ENCODE peak calls at places on chromosome X, in seven cellular contexts. F, M, O, G, V, I and A are unnamed samples.

GRCh38 chrX:133414399-133415275 is 652 bp downstream of the GPC4 start:
- DNase-seq in V (no peak), O (peak; percentile 8), I (no peak), F (peak; percentile 17), G (no peak), M (no peak), A (no peak)

GRCh38 chrX:123818243-123818642 is 41.6 kb upstream of the XIAP start:
- DNase-seq in M (peak; percentile 84), V (no peak), I (no peak), F (peak; percentile 89), G (no peak), O (no peak), A (peak; percentile 72)

GRCh38 chrX:48573690-48574269 is 504 bp upstream of the RBM3 start:
- DNase-seq in F (no peak), V (no peak), M (no peak), O (no peak), I (no peak), G (peak; percentile 15), A (peak; percentile 22)

GRCh38 chrX:54452920-54453319 is 12.7 kb downstream of the TSR2 start:
- DNase-seq in M (peak; percentile 8), I (no peak), G (no peak), V (no peak), F (peak; percentile 9), O (peak; percentile 58), A (peak; percentile 14)

GRCh38 chrX:132270699-132271098 is 51.5 kb upstream of the RAP2C start:
- DNase-seq in V (no peak), G (peak; percentile 80), O (no peak), M (peak; percentile 81), F (peak; percentile 49), I (no peak), A (no peak)

GRCh38 chrX:55452825-55453124 is 848 bp downstream of the MAGEH1 start:
- DNase-seq in G (no peak), M (no peak), O (no peak), I (no peak), V (no peak), F (no peak), A (no peak)

GRCh38 chrX:134004038-134004437 is 18.6 kb upstream of the GPC3 start:
- DNase-seq in V (no peak), O (no peak), G (peak; percentile 28), F (peak; percentile 25), M (peak; percentile 1), I (peak; percentile 9), A (peak; percentile 6)

GRCh38 chrX:111041018-111041462 is 55.0 kb upstream of the PAK3 start:
- DNase-seq in O (peak; percentile 5), I (no peak), F (peak; percentile 92), M (peak; percentile 90), G (peak; percentile 8), V (peak; percentile 20), A (peak; percentile 57)

GRCh38 chrX:16516473-16516872 is 133.5 kb upstream of the S100G start:
- DNase-seq in F (no peak), V (no peak), G (no peak), M (no peak), I (no peak), O (no peak), A (no peak)

GRCh38 chrX:133365886-133366611 is 49.2 kb downstream of the GPC4 start:
- DNase-seq in G (no peak), I (no peak), M (peak; percentile 44), O (no peak), V (no peak), F (no peak), A (no peak)

GRCh38 chrX:101260435-101260834 is 30.7 kb downstream of the TAF7L start:
- DNase-seq in O (peak; percentile 52), V (no peak), G (no peak), M (no peak), I (no peak), F (peak; percentile 5), A (no peak)

GRCh38 chrX:132023896-132024386 is 839 bp downstream of the STK26 start:
- DNase-seq in O (peak; percentile 60), G (no peak), F (peak; percentile 31), I (peak; percentile 6), V (peak; percentile 25), M (no peak), A (no peak)

GRCh38 chrX:114152130-114152529 is 431.8 kb upstream of the HTR2C start:
- DNase-seq in V (no peak), G (no peak), F (peak; percentile 81), O (no peak), M (no peak), I (no peak), A (peak; percentile 46)

GRCh38 chrX:153725039-153725831 is 579 bp downstream of the ABCD1 start:
- DNase-seq in O (peak; percentile 38), M (no peak), I (no peak), G (no peak), V (no peak), F (peak; percentile 19), A (no peak)

GRCh38 chrX:109475174-109475891 is 6.6 kb downstream of the GUCY2F start:
- DNase-seq in G (peak; percentile 30), V (no peak), O (peak; percentile 74), F (peak; percentile 62), I (peak; percentile 11), M (peak; percentile 34), A (peak; percentile 53)

GRCh38 chrX:69152398-69152797 is 12.9 kb downstream of the PJA1 start:
- DNase-seq in V (no peak), G (peak; percentile 23), O (no peak), F (peak; percentile 87), M (no peak), I (no peak), A (no peak)

GRCh38 chrX:74437530-74437929 is 16.2 kb downstream of the SLC16A2 start:
- DNase-seq in F (peak; percentile 49), V (no peak), M (no peak), I (peak; percentile 4), G (no peak), O (no peak), A (no peak)

GRCh38 chrX:17405225-17405969 is 30.4 kb downstream of the NHS start:
- DNase-seq in G (no peak), V (no peak), M (peak; percentile 53), O (no peak), F (peak; percentile 94), I (no peak), A (peak; percentile 39)

GRCh38 chrX:131881194-131881593 is 141.9 kb upstream of the STK26 start:
- DNase-seq in V (no peak), F (no peak), O (peak; percentile 8), G (no peak), M (no peak), I (no peak), A (no peak)

GRCh38 chrX:46152756-46153155 is 392.5 kb downstream of the ZNF674 start:
- DNase-seq in G (no peak), O (no peak), I (no peak), V (no peak), F (no peak), M (no peak), A (no peak)
- H3K4me3 ChIP-seq in G (no peak overlapping the region), O (no peak overlapping the region), I (no peak overlapping the region), V (no peak overlapping the region), F (no peak overlapping the region), M (no peak overlapping the region), A (no peak overlapping the region)

GRCh38 chrX:148380614-148381561 is 119.5 kb upstream of the AFF2 start:
- DNase-seq in M (no peak), O (no peak), G (no peak), I (no peak), F (no peak), V (peak; percentile 12), A (no peak)
- H3K27ac ChIP-seq in M (no peak overlapping the region), O (no peak overlapping the region), G (no peak overlapping the region), I (no peak overlapping the region), F (no peak overlapping the region), V (peak overlapping the region; percentile 60), A (no peak overlapping the region)

GRCh38 chrX:25005382-25006185 is 10.2 kb downstream of the ARX start:
- DNase-seq in G (no peak), O (no peak), I (no peak), M (no peak), F (no peak), V (no peak), A (no peak)
- H3K4me3 ChIP-seq in G (no peak overlapping the region), O (peak overlapping the region; percentile 44), I (no peak overlapping the region), M (peak overlapping the region; percentile 14), F (peak overlapping the region; percentile 51), V (no peak overlapping the region), A (no peak overlapping the region)

GRCh38 chrX:154797006-154797405 is 8.3 kb downstream of the MPP1 start:
- DNase-seq in F (peak; percentile 20), M (no peak), V (no peak), O (peak; percentile 29), I (no peak), G (no peak), A (peak; percentile 19)

GRCh38 chrX:154804564-154804956 is 725 bp downstream of the MPP1 start:
- DNase-seq in G (no peak), I (no peak), O (no peak), M (no peak), F (no peak), V (no peak), A (no peak)

GRCh38 chrX:154802838-154803410 is 2.4 kb downstream of the MPP1 start:
- DNase-seq in V (no peak), O (no peak), I (no peak), G (no peak), M (no peak), F (no peak), A (no peak)

GRCh38 chrX:154800508-154801207 is 4.6 kb downstream of the MPP1 start:
- DNase-seq in O (no peak), V (no peak), G (no peak), F (peak; percentile 56), I (peak; percentile 10), M (no peak), A (no peak)

GRCh38 chrX:154799554-154800348 is 5.5 kb downstream of the MPP1 start:
- DNase-seq in V (no peak), M (peak; percentile 35), I (peak; percentile 37), F (peak; percentile 64), G (no peak), O (no peak), A (no peak)
- H3K27ac ChIP-seq in V (no peak overlapping the region), M (peak overlapping the region; percentile 85), I (no peak overlapping the region), F (peak overlapping the region; percentile 87), G (peak overlapping the region; percentile 39), O (no peak overlapping the region), A (peak overlapping the region; percentile 84)

GRCh38 chrX:40807384-40807783 is 72.0 kb upstream of the MED14 start:
- DNase-seq in V (no peak), I (no peak), F (no peak), O (no peak), G (no peak), M (no peak), A (no peak)
- H3K4me3 ChIP-seq in V (no peak overlapping the region), I (no peak overlapping the region), F (no peak overlapping the region), O (no peak overlapping the region), G (no peak overlapping the region), M (no peak overlapping the region), A (no peak overlapping the region)